ENCODE peak calls at places on chromosome 21, in five cellular contexts. One of them, this sample, is unnamed. For H3K27me3, the result is how much of the 10 kb centered on the place peaks cover.

GRCh38 chr21:43775795-43776430 is at the start of gene CSTB:
- DNase-seq in cardiac muscle cell: peak
- DNase-seq in left ventricle myocardium inferior: peak
- DNase-seq in heart left ventricle: peak
- DNase-seq in IMR-90: peak
- DNase-seq in this sample: peak

GRCh38 chr21:15297829-15298228 is 233.0 kb upstream of the NRIP1 start:
- DNase-seq in cardiac muscle cell: no peak
- DNase-seq in left ventricle myocardium inferior: no peak
- DNase-seq in heart left ventricle: no peak
- DNase-seq in IMR-90: no peak
- DNase-seq in this sample: no peak

GRCh38 chr21:44425307-44425894 is 29.9 kb upstream of the LRRC3 start:
- DNase-seq in cardiac muscle cell: no peak
- DNase-seq in left ventricle myocardium inferior: peak
- DNase-seq in heart left ventricle: no peak
- DNase-seq in IMR-90: no peak
- DNase-seq in this sample: peak

GRCh38 chr21:43983860-43984420 is 28.2 kb upstream of the TRAPPC10 start:
- DNase-seq in cardiac muscle cell: no peak
- DNase-seq in left ventricle myocardium inferior: no peak
- DNase-seq in heart left ventricle: no peak
- DNase-seq in IMR-90: no peak
- DNase-seq in this sample: peak

GRCh38 chr21:34946385-34947121 is 102.5 kb downstream of the RUNX1 start:
- DNase-seq in cardiac muscle cell: no peak
- DNase-seq in left ventricle myocardium inferior: no peak
- DNase-seq in heart left ventricle: no peak
- DNase-seq in IMR-90: no peak
- DNase-seq in this sample: no peak

GRCh38 chr21:36323032-36323431 is 3.0 kb downstream of the MORC3 start:
- DNase-seq in cardiac muscle cell: no peak
- DNase-seq in left ventricle myocardium inferior: no peak
- DNase-seq in heart left ventricle: no peak
- DNase-seq in IMR-90: peak
- DNase-seq in this sample: no peak

GRCh38 chr21:38742580-38743260 is 63.0 kb upstream of the ETS2 start:
- DNase-seq in cardiac muscle cell: no peak
- DNase-seq in left ventricle myocardium inferior: no peak
- DNase-seq in heart left ventricle: no peak
- DNase-seq in IMR-90: no peak
- DNase-seq in this sample: no peak

GRCh38 chr21:15667010-15667409 is 62.8 kb upstream of the USP25 start:
- DNase-seq in cardiac muscle cell: peak
- DNase-seq in left ventricle myocardium inferior: no peak
- DNase-seq in heart left ventricle: no peak
- DNase-seq in IMR-90: peak
- DNase-seq in this sample: no peak

GRCh38 chr21:38223893-38224540 is 32.8 kb upstream of the KCNJ15 start:
- DNase-seq in cardiac muscle cell: peak
- DNase-seq in left ventricle myocardium inferior: no peak
- DNase-seq in heart left ventricle: no peak
- DNase-seq in IMR-90: peak
- DNase-seq in this sample: no peak

GRCh38 chr21:34261841-34262832 is 101.7 kb upstream of the KCNE2 start:
- DNase-seq in cardiac muscle cell: no peak
- DNase-seq in left ventricle myocardium inferior: no peak
- DNase-seq in heart left ventricle: no peak
- DNase-seq in IMR-90: no peak
- DNase-seq in this sample: no peak

GRCh38 chr21:23817337-23817736 is 1789.9 kb downstream of the MRPL39 start:
- DNase-seq in cardiac muscle cell: no peak
- DNase-seq in left ventricle myocardium inferior: no peak
- DNase-seq in heart left ventricle: no peak
- DNase-seq in IMR-90: no peak
- DNase-seq in this sample: no peak

GRCh38 chr21:18161841-18162240 is 82.8 kb upstream of the CHODL start:
- DNase-seq in cardiac muscle cell: no peak
- DNase-seq in left ventricle myocardium inferior: no peak
- DNase-seq in heart left ventricle: no peak
- DNase-seq in IMR-90: no peak
- DNase-seq in this sample: no peak

GRCh38 chr21:41321908-41322495 is 5.4 kb downstream of the FAM3B start:
- DNase-seq in cardiac muscle cell: no peak
- DNase-seq in left ventricle myocardium inferior: no peak
- DNase-seq in heart left ventricle: no peak
- DNase-seq in IMR-90: no peak
- DNase-seq in this sample: no peak

GRCh38 chr21:41321211-41321907 is 4.8 kb downstream of the FAM3B start:
- DNase-seq in cardiac muscle cell: no peak
- DNase-seq in left ventricle myocardium inferior: no peak
- DNase-seq in heart left ventricle: no peak
- DNase-seq in IMR-90: no peak
- DNase-seq in this sample: peak

GRCh38 chr21:41325138-41325537 is 8.5 kb downstream of the FAM3B start:
- DNase-seq in cardiac muscle cell: no peak
- DNase-seq in left ventricle myocardium inferior: no peak
- DNase-seq in heart left ventricle: no peak
- DNase-seq in IMR-90: no peak
- DNase-seq in this sample: no peak

GRCh38 chr21:41319273-41319672 is 2.7 kb downstream of the FAM3B start:
- DNase-seq in cardiac muscle cell: no peak
- DNase-seq in left ventricle myocardium inferior: no peak
- DNase-seq in heart left ventricle: no peak
- DNase-seq in IMR-90: no peak
- DNase-seq in this sample: no peak

GRCh38 chr21:41322496-41323382 is 6.1 kb downstream of the FAM3B start:
- DNase-seq in cardiac muscle cell: no peak
- DNase-seq in left ventricle myocardium inferior: no peak
- DNase-seq in heart left ventricle: no peak
- DNase-seq in IMR-90: no peak
- DNase-seq in this sample: no peak
- H3K27ac ChIP-seq in cardiac muscle cell: no peak
- H3K27ac ChIP-seq in left ventricle myocardium inferior: no peak
- H3K27ac ChIP-seq in heart left ventricle: no peak
- H3K27ac ChIP-seq in IMR-90: no peak
- H3K27ac ChIP-seq in this sample: no peak

GRCh38 chr21:27168084-27168483 is 201.2 kb upstream of the ADAMTS5 start:
- DNase-seq in cardiac muscle cell: peak
- DNase-seq in left ventricle myocardium inferior: no peak
- DNase-seq in heart left ventricle: no peak
- DNase-seq in IMR-90: peak
- DNase-seq in this sample: no peak

GRCh38 chr21:27171704-27172103 is 204.8 kb upstream of the ADAMTS5 start:
- DNase-seq in cardiac muscle cell: peak
- DNase-seq in left ventricle myocardium inferior: no peak
- DNase-seq in heart left ventricle: no peak
- DNase-seq in IMR-90: peak
- DNase-seq in this sample: no peak

GRCh38 chr21:27173052-27173451 is 206.2 kb upstream of the ADAMTS5 start:
- DNase-seq in cardiac muscle cell: no peak
- DNase-seq in left ventricle myocardium inferior: no peak
- DNase-seq in heart left ventricle: no peak
- DNase-seq in IMR-90: no peak
- DNase-seq in this sample: no peak
- H3K27me3 ChIP-seq in cardiac muscle cell: under half
- H3K27me3 ChIP-seq in left ventricle myocardium inferior: under half
- H3K27me3 ChIP-seq in heart left ventricle: under half
- H3K27me3 ChIP-seq in IMR-90: under half
- H3K27me3 ChIP-seq in this sample: under half

GRCh38 chr21:26969971-26970725 is 3.3 kb upstream of the ADAMTS5 start:
- DNase-seq in cardiac muscle cell: no peak
- DNase-seq in left ventricle myocardium inferior: no peak
- DNase-seq in heart left ventricle: no peak
- DNase-seq in IMR-90: peak
- DNase-seq in this sample: no peak
- TF ChIP-seq CTCF in cardiac muscle cell: no peak
- TF ChIP-seq CTCF in left ventricle myocardium inferior: no peak
- TF ChIP-seq CTCF in heart left ventricle: no peak
- TF ChIP-seq CTCF in IMR-90: no peak
- TF ChIP-seq CTCF in this sample: no peak

DNA sequence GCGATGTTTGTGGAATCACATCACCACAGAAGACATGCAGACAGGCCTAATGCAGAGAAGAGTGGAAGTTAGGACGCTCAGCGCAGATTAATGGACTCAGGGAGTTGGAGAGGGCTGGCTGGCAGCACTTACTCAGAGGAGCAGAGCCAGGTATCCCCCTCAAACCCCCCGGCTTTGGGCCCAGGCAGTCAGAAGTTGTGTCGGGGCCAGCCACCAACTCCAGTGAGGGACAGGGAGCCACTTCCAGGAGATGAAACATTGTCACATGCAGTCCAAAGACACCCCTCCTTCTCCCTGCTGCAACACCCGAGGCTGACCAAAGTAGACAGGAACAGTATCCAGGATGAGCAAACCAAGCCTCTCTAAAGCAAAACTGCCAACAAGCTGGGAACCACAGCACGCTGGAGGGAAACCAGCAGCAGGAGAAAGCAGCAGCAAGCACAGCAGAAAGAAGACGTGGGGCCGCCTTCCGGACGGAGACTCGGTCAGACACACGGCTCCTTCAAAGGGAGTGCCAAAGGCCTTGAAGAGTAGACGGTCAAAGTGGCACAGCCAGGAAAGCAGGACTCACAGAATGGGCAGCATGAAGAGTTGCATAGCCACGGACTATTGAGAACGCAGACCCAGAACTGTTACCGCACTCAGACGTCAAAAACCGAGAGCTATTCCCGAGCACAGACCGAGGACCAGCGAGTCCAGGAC is 149.3 kb downstream of the PCBP3 start:
- DNase-seq in cardiac muscle cell: no peak
- DNase-seq in left ventricle myocardium inferior: no peak
- DNase-seq in heart left ventricle: no peak
- DNase-seq in IMR-90: no peak
- DNase-seq in this sample: no peak
- H3K27ac ChIP-seq in cardiac muscle cell: no peak
- H3K27ac ChIP-seq in left ventricle myocardium inferior: no peak
- H3K27ac ChIP-seq in heart left ventricle: no peak
- H3K27ac ChIP-seq in IMR-90: no peak
- H3K27ac ChIP-seq in this sample: no peak

GRCh38 chr21:32612999-32613337 is 791 bp upstream of the CFAP298 start:
- DNase-seq in cardiac muscle cell: no peak
- DNase-seq in left ventricle myocardium inferior: no peak
- DNase-seq in heart left ventricle: no peak
- DNase-seq in IMR-90: no peak
- DNase-seq in this sample: no peak
- H3K27me3 ChIP-seq in cardiac muscle cell: under half
- H3K27me3 ChIP-seq in left ventricle myocardium inferior: under half
- H3K27me3 ChIP-seq in heart left ventricle: under half
- H3K27me3 ChIP-seq in IMR-90: under half
- H3K27me3 ChIP-seq in this sample: under half

GRCh38 chr21:14115646-14116045 is 95.1 kb downstream of the LIPI start:
- DNase-seq in cardiac muscle cell: no peak
- DNase-seq in left ventricle myocardium inferior: no peak
- DNase-seq in heart left ventricle: no peak
- DNase-seq in IMR-90: no peak
- DNase-seq in this sample: no peak

GRCh38 chr21:14119038-14119437 is 91.7 kb downstream of the LIPI start:
- DNase-seq in cardiac muscle cell: no peak
- DNase-seq in left ventricle myocardium inferior: no peak
- DNase-seq in heart left ventricle: no peak
- DNase-seq in IMR-90: peak
- DNase-seq in this sample: no peak

GRCh38 chr21:14116080-14116481 is 94.7 kb downstream of the LIPI start:
- DNase-seq in cardiac muscle cell: no peak
- DNase-seq in left ventricle myocardium inferior: no peak
- DNase-seq in heart left ventricle: no peak
- DNase-seq in IMR-90: no peak
- DNase-seq in this sample: no peak

GRCh38 chr21:14121719-14122118 is 89.0 kb downstream of the LIPI start:
- DNase-seq in cardiac muscle cell: no peak
- DNase-seq in left ventricle myocardium inferior: no peak
- DNase-seq in heart left ventricle: no peak
- DNase-seq in IMR-90: no peak
- DNase-seq in this sample: no peak

GRCh38 chr21:14120091-14120734 is 90.5 kb downstream of the LIPI start:
- DNase-seq in cardiac muscle cell: no peak
- DNase-seq in left ventricle myocardium inferior: no peak
- DNase-seq in heart left ventricle: no peak
- DNase-seq in IMR-90: peak
- DNase-seq in this sample: peak
- TF ChIP-seq CTCF in cardiac muscle cell: no peak
- TF ChIP-seq CTCF in left ventricle myocardium inferior: peak
- TF ChIP-seq CTCF in heart left ventricle: peak
- TF ChIP-seq CTCF in IMR-90: peak
- TF ChIP-seq CTCF in this sample: peak

DNA sequence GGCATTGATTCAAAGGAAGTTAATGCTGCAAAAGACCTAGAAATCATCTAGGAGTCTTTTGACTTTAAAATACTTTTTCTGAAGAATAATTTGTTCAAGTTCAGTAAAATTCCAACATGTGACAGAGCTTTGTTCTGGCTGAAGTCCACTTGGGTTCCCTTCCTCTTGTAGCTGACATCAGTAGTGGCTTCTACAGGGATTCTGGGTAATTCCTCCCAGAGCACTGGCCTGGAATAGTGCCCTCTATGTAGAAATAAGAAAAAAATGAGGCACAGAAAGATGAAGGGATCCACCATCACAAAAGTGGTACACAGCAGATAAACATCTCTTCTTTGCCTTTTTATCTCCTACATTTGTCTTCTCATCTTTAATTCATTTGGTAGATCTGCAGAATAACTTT is 548.1 kb downstream of the LTN1 start:
- DNase-seq in cardiac muscle cell: no peak
- DNase-seq in left ventricle myocardium inferior: no peak
- DNase-seq in heart left ventricle: no peak
- DNase-seq in IMR-90: no peak
- DNase-seq in this sample: no peak
- H3K27ac ChIP-seq in cardiac muscle cell: no peak
- H3K27ac ChIP-seq in left ventricle myocardium inferior: no peak
- H3K27ac ChIP-seq in heart left ventricle: no peak
- H3K27ac ChIP-seq in IMR-90: peak
- H3K27ac ChIP-seq in this sample: no peak

GRCh38 chr21:29689753-29690152 is 250.0 kb downstream of the GRIK1 start:
- DNase-seq in cardiac muscle cell: no peak
- DNase-seq in left ventricle myocardium inferior: no peak
- DNase-seq in heart left ventricle: no peak
- DNase-seq in IMR-90: no peak
- DNase-seq in this sample: no peak
- H3K27me3 ChIP-seq in cardiac muscle cell: under half
- H3K27me3 ChIP-seq in left ventricle myocardium inferior: under half
- H3K27me3 ChIP-seq in heart left ventricle: under half
- H3K27me3 ChIP-seq in IMR-90: under half
- H3K27me3 ChIP-seq in this sample: under half